ENCODE peak calls at places on chromosomes 16 and 17, in six cellular contexts. B, P, Q, C, G and W are unnamed samples.

GRCh38 chr16:66049865-66050264 is 316.6 kb upstream of the CDH5 start:
- DNase-seq in C (no peak), B (no peak), G (no peak), Q (no peak), P (no peak), W (no peak)

GRCh38 chr16:57530104-57530522 is 6.3 kb downstream of the CCDC102A start:
- DNase-seq in Q (no peak), P (peak; percentile 61), G (no peak), B (peak; percentile 76), C (peak; percentile 63), W (no peak)

GRCh38 chr17:75897076-75898019 is 597 bp upstream of the TRIM65 start:
- DNase-seq in B (no peak), G (no peak), P (peak; percentile 56), Q (no peak), C (no peak), W (no peak)

GRCh38 chr17:7842950-7843535 is 9.0 kb downstream of the KDM6B start:
- DNase-seq in C (peak; percentile 82), G (peak; percentile 68), B (peak; percentile 94), Q (peak; percentile 76), P (peak; percentile 68), W (no peak)

GRCh38 chr17:74860229-74860998 is 729 bp upstream of the GRIN2C start:
- DNase-seq in Q (peak; percentile 68), G (no peak), B (no peak), P (no peak), C (no peak), W (no peak)

GRCh38 chr16:82585675-82586074 is 41.1 kb upstream of the CDH13 start:
- DNase-seq in G (no peak), P (no peak), B (peak; percentile 88), Q (no peak), C (no peak), W (no peak)

GRCh38 chr16:15038689-15039088 is 17.2 kb downstream of the NTAN1 start:
- DNase-seq in C (no peak), Q (no peak), G (no peak), P (no peak), B (no peak), W (no peak)

GRCh38 chr17:57612202-57613071 is 132.7 kb downstream of the CCDC182 start:
- DNase-seq in Q (no peak), G (no peak), B (no peak), P (no peak), C (no peak), W (no peak)

GRCh38 chr16:11250091-11250785 is 5.8 kb downstream of the SOCS1 start:
- DNase-seq in P (no peak), Q (peak; percentile 72), B (peak; percentile 78), G (no peak), C (peak; percentile 33), W (no peak)

GRCh38 chr16:82855471-82855870 is 228.7 kb downstream of the CDH13 start:
- DNase-seq in Q (no peak), G (no peak), P (no peak), B (no peak), C (no peak), W (no peak)

GRCh38 chr16:56362057-56362655 is 63.2 kb downstream of the AMFR start:
- DNase-seq in Q (no peak), C (no peak), P (peak; percentile 10), G (no peak), B (no peak), W (no peak)

GRCh38 chr16:88507231-88507743 is 54.2 kb downstream of the ZFPM1 start:
- DNase-seq in C (no peak), B (no peak), P (no peak), Q (no peak), G (no peak), W (no peak)

GRCh38 chr17:76734080-76734840 is 2.9 kb downstream of the SRSF2 start:
- DNase-seq in G (no peak), Q (no peak), C (no peak), P (no peak), B (peak; percentile 49), W (no peak)

GRCh38 chr17:81379523-81379942 is 15.7 kb upstream of the BAHCC1 start:
- DNase-seq in Q (no peak), C (no peak), P (no peak), B (no peak), G (peak; percentile 67), W (no peak)

GRCh38 chr17:10309003-10309974 is 63.5 kb downstream of the MYH13 start:
- DNase-seq in P (no peak), C (no peak), B (no peak), Q (no peak), G (no peak), W (no peak)

GRCh38 chr17:41329279-41329925 is 13.9 kb upstream of the KRTAP17-1 start:
- DNase-seq in B (peak; percentile 56), Q (peak; percentile 78), G (peak; percentile 23), P (no peak), C (no peak), W (no peak)

GRCh38 chr16:57635266-57636097 is 7.1 kb downstream of the ADGRG1 start:
- DNase-seq in P (no peak), B (no peak), G (peak; percentile 62), Q (no peak), C (no peak), W (no peak)

GRCh38 chr16:53132406-53132805 is 77.6 kb downstream of the CHD9 start:
- DNase-seq in Q (no peak), B (no peak), C (no peak), P (no peak), G (no peak), W (no peak)

DNA sequence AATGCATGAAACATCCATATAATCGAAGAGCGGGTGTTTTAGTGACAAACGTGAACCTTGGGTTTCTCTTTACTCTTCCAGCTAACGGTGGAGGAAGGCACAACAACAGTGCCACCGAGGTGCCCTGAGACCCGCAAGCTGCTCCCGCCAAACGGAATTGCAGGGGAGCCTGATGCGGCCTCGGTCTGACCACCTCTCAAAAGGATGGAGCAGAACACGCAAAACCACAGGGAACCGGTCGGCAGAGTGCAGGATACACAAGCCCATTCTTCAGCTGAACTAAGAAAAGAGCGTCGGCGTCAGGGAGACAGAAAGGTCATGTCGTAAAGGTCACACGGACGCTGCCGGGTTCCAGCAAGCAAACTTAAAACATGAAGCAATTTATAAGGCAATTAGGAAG is 109.5 kb upstream of the ZNF750 start:
- DNase-seq in B (no peak), C (peak; percentile 18), P (no peak), Q (no peak), G (no peak), W (no peak)
- H3K9me3 ChIP-seq in B (peaks cover 57% of the 10 kb centered on the region), C (peaks cover 19% of the 10 kb centered on the region), P (no peaks in the 10 kb centered on the region), Q (peaks cover 68% of the 10 kb centered on the region), G (no peaks in the 10 kb centered on the region), W (peaks cover 10% of the 10 kb centered on the region)

DNA sequence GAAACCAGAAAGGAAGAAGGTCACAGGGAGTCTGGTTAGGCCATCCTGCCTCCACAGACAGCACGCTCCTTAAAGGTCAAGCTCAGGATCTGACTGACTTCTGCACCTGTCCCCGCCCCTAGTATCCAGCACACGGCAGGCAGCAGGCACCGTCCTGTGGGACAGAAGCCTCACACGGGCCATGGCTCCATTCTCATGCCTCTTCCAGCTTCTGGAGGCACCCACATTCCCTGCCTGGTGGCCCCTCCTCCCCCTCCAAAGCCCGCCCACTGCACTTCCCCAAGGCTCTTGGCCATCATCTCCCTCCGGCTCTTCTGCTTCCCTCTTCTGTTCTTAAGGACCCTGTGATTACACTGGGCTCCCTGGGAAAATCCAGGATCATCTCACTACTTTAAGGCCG is 3.6 kb downstream of the CANT1 start:
- DNase-seq in B (no peak), P (peak; percentile 10), C (no peak), Q (no peak), G (no peak), W (no peak)
- H3K27me3 ChIP-seq in B (no peaks in the 10 kb centered on the region), P (no peaks in the 10 kb centered on the region), C (no peaks in the 10 kb centered on the region), Q (peaks cover 68% of the 10 kb centered on the region), G (no peaks in the 10 kb centered on the region), W (no peaks in the 10 kb centered on the region)

DNA sequence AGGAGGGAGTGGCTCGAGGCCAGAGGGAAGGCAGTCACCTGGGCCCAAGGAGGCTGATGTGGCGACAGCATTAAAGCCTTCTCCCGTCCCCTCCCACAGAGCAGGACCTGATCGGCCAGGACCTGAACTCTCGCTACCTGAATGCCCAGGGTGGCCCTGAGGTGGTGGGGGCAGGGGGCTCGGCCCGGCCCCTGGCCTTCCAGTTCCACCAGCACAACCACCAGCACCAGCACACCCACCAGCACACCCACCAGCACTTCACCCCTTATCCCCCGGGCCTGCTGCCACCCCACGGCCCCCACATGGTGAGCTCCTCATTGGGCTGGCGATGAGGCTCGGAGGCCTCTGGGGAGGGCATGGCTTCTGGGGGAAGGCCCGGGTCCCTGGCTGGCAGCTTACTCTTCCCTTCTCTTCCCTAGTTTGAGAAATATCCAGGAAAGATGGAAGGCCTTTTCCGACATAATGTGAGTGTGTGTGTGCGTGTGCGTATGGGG is 6.4 kb downstream of the FBRS start:
- DNase-seq in P (no peak), B (no peak), Q (no peak), C (no peak), G (no peak), W (no peak)
- TF ChIP-seq POLR2A in P (no peak), B (no peak), Q (no peak), C (no peak), G (no peak), W (no peak)

GRCh38 chr16:31888735-31889134 is 15.1 kb downstream of the ZNF267 start:
- DNase-seq in G (no peak), C (no peak), Q (no peak), P (no peak), B (no peak), W (no peak)
- H3K9me3 ChIP-seq in G (no peaks in the 10 kb centered on the region), C (peaks cover 7% of the 10 kb centered on the region), Q (peaks cover 7% of the 10 kb centered on the region), P (no peaks in the 10 kb centered on the region), B (peaks cover 9% of the 10 kb centered on the region), W (peaks cover 7% of the 10 kb centered on the region)

DNA sequence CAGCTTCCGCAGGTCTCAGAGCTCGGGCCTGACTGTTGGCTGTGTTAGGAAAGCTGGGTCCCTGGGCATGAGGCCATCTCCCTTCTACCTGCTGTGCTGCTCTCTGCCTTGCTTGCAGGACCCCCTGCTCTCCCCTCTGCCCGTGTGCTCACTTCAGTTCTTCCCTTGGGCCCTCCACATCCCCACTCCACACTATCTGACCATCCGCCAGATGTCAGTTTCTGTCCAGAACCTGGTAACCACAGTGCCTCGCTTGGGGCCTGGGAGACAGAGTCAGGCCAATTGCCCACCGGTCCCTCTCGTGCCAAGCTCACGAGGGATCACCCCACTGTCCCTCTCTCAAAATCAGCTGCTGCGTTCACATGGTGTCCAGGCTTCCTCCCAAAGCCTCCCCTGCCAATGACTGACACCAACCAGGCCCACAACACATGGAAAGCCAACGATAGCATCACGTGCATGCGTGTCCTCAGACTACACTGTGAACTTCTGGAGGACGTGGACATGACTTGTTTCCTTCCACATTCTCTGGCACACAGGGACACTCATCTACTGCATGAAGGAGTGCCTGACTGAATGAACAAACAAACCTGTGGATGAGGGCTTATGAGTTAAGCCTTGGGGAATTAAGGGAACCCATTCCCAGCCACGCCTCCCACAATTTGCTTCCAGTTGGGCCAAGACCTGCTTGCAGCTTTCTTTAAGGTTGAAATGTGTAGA is 72.4 kb upstream of the ZNF423 start:
- DNase-seq in G (no peak), C (no peak), Q (no peak), P (no peak), B (no peak), W (no peak)
- H3K27me3 ChIP-seq in G (no peaks in the 10 kb centered on the region), C (no peaks in the 10 kb centered on the region), Q (no peaks in the 10 kb centered on the region), P (no peaks in the 10 kb centered on the region), B (peaks cover 3% of the 10 kb centered on the region), W (peaks cover 2% of the 10 kb centered on the region)